ENCODE peak calls at places on chromosomes 2 and 18, in four cellular contexts. F, P, X and D are unnamed samples.

GRCh38 chr18:77165489-77166415 is 33.2 kb upstream of the MBP start:
- DNase-seq in X (peak; percentile 58), P (no peak), F (no peak), D (no peak)

GRCh38 chr2:163779970-163780597 is 44.3 kb upstream of the FIGN start:
- DNase-seq in P (no peak), X (no peak), F (no peak), D (no peak)

GRCh38 chr2:219661197-219661954 is 33.9 kb downstream of the SLC4A3 start:
- DNase-seq in X (no peak), F (peak; percentile 45), P (peak; percentile 44), D (peak; percentile 30)

GRCh38 chr18:43662657-43663056 is 385.4 kb upstream of the SYT4 start:
- DNase-seq in P (no peak), F (peak; percentile 93), X (no peak), D (no peak)

GRCh38 chr2:236748801-236749200 is 179.2 kb downstream of the ACKR3 start:
- DNase-seq in X (no peak), F (no peak), P (no peak), D (no peak)

GRCh38 chr18:50009772-50010171 is 185.2 kb downstream of the MYO5B start:
- DNase-seq in F (peak; percentile 5), X (no peak), P (peak; percentile 25), D (peak; percentile 49)

GRCh38 chr2:230893338-230893737 is 28.6 kb downstream of the ITM2C start:
- DNase-seq in X (peak; percentile 6), P (no peak), F (no peak), D (no peak)

GRCh38 chr2:204491528-204491927 is 53.7 kb upstream of the PARD3B start:
- DNase-seq in F (no peak), P (no peak), X (no peak), D (no peak)

GRCh38 chr2:217920879-217921603 is 81.8 kb downstream of the TNS1 start:
- DNase-seq in P (no peak), X (no peak), F (peak; percentile 44), D (no peak)

GRCh38 chr2:54038835-54039234 is 68.0 kb upstream of the PSME4 start:
- DNase-seq in P (no peak), X (no peak), F (no peak), D (no peak)

GRCh38 chr2:178418426-178418825 is 32.5 kb downstream of the PRKRA start:
- DNase-seq in F (peak; percentile 65), P (no peak), X (no peak), D (no peak)

GRCh38 chr2:44551001-44551400 is 189.3 kb downstream of the CAMKMT start:
- DNase-seq in F (no peak), P (no peak), X (no peak), D (no peak)

GRCh38 chr18:56593906-56594305 is 44.5 kb downstream of the TXNL1 start:
- DNase-seq in F (peak; percentile 42), P (no peak), X (no peak), D (no peak)

GRCh38 chr2:191374939-191375338 is 129.7 kb downstream of the MYO1B start:
- DNase-seq in F (no peak), P (no peak), X (no peak), D (no peak)

GRCh38 chr2:204051476-204051875 is 114.9 kb downstream of the ICOS start:
- DNase-seq in P (no peak), F (no peak), X (no peak), D (no peak)

GRCh38 chr2:79721966-79722365 is 209.1 kb downstream of the CTNNA2 start:
- DNase-seq in F (peak; percentile 67), P (no peak), X (no peak), D (no peak)

GRCh38 chr2:191748050-191748449 is 70.1 kb downstream of the NABP1 start:
- DNase-seq in P (no peak), F (peak; percentile 39), X (no peak), D (no peak)

GRCh38 chr18:80103231-80103630 is 5.8 kb upstream of the ADNP2 start:
- DNase-seq in F (peak; percentile 69), P (no peak), X (no peak), D (no peak)

GRCh38 chr2:197647961-197648690 is 27.3 kb downstream of the RFTN2 start:
- DNase-seq in P (no peak), X (no peak), F (peak; percentile 85), D (no peak)

GRCh38 chr2:158967731-158968395 is 577 bp upstream of the TANC1 start:
- DNase-seq in F (peak; percentile 66), X (peak; percentile 42), P (no peak), D (peak; percentile 38)

GRCh38 chr2:164014068-164014577 is 278.3 kb upstream of the FIGN start:
- DNase-seq in X (no peak), F (no peak), P (no peak), D (no peak)

GRCh38 chr2:217899231-217900009 is 103.4 kb downstream of the TNS1 start:
- DNase-seq in P (no peak), F (peak; percentile 91), X (peak; percentile 81), D (peak; percentile 81)

GRCh38 chr2:219309278-219309677 is at the start of gene PTPRN:
- DNase-seq in F (peak; percentile 87), X (no peak), P (no peak), D (no peak)

GRCh38 chr2:231425291-231425810 is 29.8 kb downstream of the B3GNT7 start:
- DNase-seq in F (no peak), P (no peak), X (no peak), D (no peak)

GRCh38 chr18:79982736-79983135 is 5.6 kb downstream of the TXNL4A start:
- DNase-seq in P (no peak), X (no peak), F (peak; percentile 55), D (peak; percentile 68)

GRCh38 chr2:136117391-136117841 is 533 bp downstream of the CXCR4 start:
- DNase-seq in F (peak; percentile 26), P (no peak), X (no peak), D (peak; percentile 69)

GRCh38 chr2:100513650-100514049 is 43.4 kb downstream of the NMS start:
- DNase-seq in F (no peak), P (no peak), X (no peak), D (peak; percentile 87)

GRCh38 chr2:6909431-6910385 is 7.5 kb upstream of the RNF144A start:
- DNase-seq in F (no peak), P (peak; percentile 87), X (no peak), D (peak; percentile 59)

GRCh38 chr2:221529943-221530652 is 42.0 kb downstream of the EPHA4 start:
- DNase-seq in P (no peak), X (no peak), F (peak; percentile 93), D (no peak)

GRCh38 chr2:60413069-60413818 is 140.2 kb downstream of the BCL11A start:
- DNase-seq in X (no peak), P (no peak), F (no peak), D (no peak)

GRCh38 chr2:237943395-237944094 is 23.3 kb upstream of the UBE2F start:
- DNase-seq in X (no peak), P (no peak), F (no peak), D (no peak)

GRCh38 chr2:84906900-84907714 is 1.7 kb downstream of the TMSB10 start:
- DNase-seq in P (no peak), F (peak; percentile 75), X (peak; percentile 45), D (peak; percentile 17)

GRCh38 chr2:234528410-234529150 is 31.7 kb upstream of the ARL4C start:
- DNase-seq in X (no peak), F (no peak), P (no peak), D (no peak)

GRCh38 chr2:44441200-44441599 is 79.5 kb downstream of the CAMKMT start:
- DNase-seq in X (no peak), F (peak; percentile 11), P (no peak), D (no peak)

GRCh38 chr2:55891671-55892071 is 31.9 kb downstream of the EFEMP1 start:
- DNase-seq in X (no peak), F (no peak), P (no peak), D (no peak)

GRCh38 chr2:55887906-55888625 is 35.5 kb downstream of the EFEMP1 start:
- DNase-seq in F (peak; percentile 94), X (no peak), P (no peak), D (no peak)

GRCh38 chr2:55885944-55886281 is 37.7 kb downstream of the EFEMP1 start:
- DNase-seq in F (no peak), P (no peak), X (no peak), D (no peak)

GRCh38 chr2:55887351-55887750 is 36.2 kb downstream of the EFEMP1 start:
- DNase-seq in X (no peak), P (no peak), F (peak; percentile 55), D (no peak)

GRCh38 chr2:55888941-55889340 is 34.6 kb downstream of the EFEMP1 start:
- DNase-seq in P (no peak), X (no peak), F (peak; percentile 46), D (no peak)
- TF ChIP-seq POLR2A in P (no peak), X (no peak), F (no peak), D (no peak)

GRCh38 chr2:110854355-110855081 is 122.1 kb downstream of the ACOXL start:
- DNase-seq in X (no peak), P (no peak), F (no peak), D (no peak)
- TF ChIP-seq POLR2A in X (no peak), P (no peak), F (no peak), D (no peak)

DNA sequence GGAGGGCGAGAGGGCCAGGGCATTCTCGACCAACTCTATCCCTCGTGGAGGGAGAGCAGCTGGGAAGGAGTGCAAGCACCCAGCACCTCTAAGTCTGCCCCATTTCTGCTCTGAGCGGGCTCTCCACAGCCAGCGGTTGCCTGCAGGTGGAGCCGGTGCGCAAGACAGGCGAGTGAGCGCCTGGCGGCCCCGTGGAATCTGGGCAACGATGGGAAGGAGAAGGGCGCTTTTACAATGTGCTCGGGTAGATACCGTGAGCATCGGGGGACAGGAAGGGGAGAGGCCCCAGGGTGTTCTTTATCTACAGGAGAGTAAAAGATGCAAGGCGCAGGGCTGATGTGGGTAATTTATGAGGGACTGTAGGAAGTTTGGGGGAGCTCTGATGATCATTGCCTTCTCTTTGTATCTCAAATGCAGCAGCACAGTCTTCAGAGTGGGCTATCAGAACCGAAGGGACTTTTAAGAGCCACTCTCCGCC is 867 bp upstream of the TTL start:
- DNase-seq in F (peak; percentile 79), X (peak; percentile 78), P (peak; percentile 26), D (peak; percentile 94)
- TF ChIP-seq POLR2A in F (no peak), X (no peak), P (no peak), D (peak; percentile 41)

GRCh38 chr2:128359841-128360240 is 41.2 kb upstream of the HS6ST1 start:
- DNase-seq in F (no peak), P (no peak), X (no peak), D (no peak)
- TF ChIP-seq POLR2A in F (no peak), P (no peak), X (no peak), D (no peak)

GRCh38 chr2:128594273-128594910 is 275.7 kb upstream of the HS6ST1 start:
- DNase-seq in P (no peak), X (no peak), F (no peak), D (no peak)
- TF ChIP-seq POLR2A in P (no peak), X (no peak), F (no peak), D (no peak)

GRCh38 chr2:121596221-121597080 is 52.8 kb downstream of the CLASP1 start:
- DNase-seq in F (peak; percentile 57), X (no peak), P (peak; percentile 60), D (peak; percentile 94)
- TF ChIP-seq POLR2A in F (no peak), X (no peak), P (peak; percentile 62), D (peak; percentile 51)

DNA sequence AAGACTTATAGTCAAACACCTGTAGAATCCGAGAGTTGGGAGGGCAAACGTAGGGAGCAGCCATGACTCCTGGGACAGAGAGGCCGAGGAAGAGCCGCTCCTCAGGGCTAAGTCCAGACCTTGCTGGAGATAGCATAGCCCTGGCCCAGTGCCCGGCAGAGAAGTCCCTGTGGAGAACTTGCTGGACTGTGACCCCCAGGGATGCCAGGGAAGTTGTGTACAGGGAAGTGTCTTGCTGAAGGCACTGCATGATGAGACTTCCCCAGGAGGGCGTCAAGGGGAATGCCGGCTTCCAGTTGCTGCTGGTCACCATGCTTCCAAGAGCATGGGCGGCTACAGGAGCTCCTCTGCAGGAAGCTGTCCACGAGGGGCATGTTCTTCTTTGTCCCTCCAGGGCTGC is 8.6 kb upstream of the CNDP1 start:
- DNase-seq in F (no peak), X (no peak), P (no peak), D (no peak)
- TF ChIP-seq POLR2A in F (no peak), X (no peak), P (no peak), D (no peak)